ENCODE peak calls at places on chromosome 11, in five cellular contexts. One of them, this sample, is unnamed.

GRCh38 chr11:100932474-100933100 is 197.0 kb downstream of the PGR start:
- DNase-seq in RWPE1: peak
- DNase-seq in T-helper 2 cell: no peak
- DNase-seq in neuronal stem cell: no peak
- DNase-seq in nephron progenitor cell: no peak
- DNase-seq in this sample: no peak

GRCh38 chr11:104946907-104947306 is 21.5 kb downstream of the CASP4 start:
- DNase-seq in RWPE1: peak
- DNase-seq in nephron progenitor cell: no peak
- DNase-seq in T-helper 2 cell: no peak
- DNase-seq in neuronal stem cell: no peak
- DNase-seq in this sample: peak

GRCh38 chr11:134578807-134579708 is 167.0 kb upstream of the B3GAT1 start:
- DNase-seq in T-helper 2 cell: no peak
- DNase-seq in neuronal stem cell: no peak
- DNase-seq in RWPE1: no peak
- DNase-seq in nephron progenitor cell: no peak
- DNase-seq in this sample: no peak

GRCh38 chr11:35919244-35919643 is 24.6 kb upstream of the LDLRAD3 start:
- DNase-seq in RWPE1: no peak
- DNase-seq in neuronal stem cell: peak
- DNase-seq in nephron progenitor cell: no peak
- DNase-seq in T-helper 2 cell: no peak
- DNase-seq in this sample: no peak

GRCh38 chr11:95095858-95096587 is 6.4 kb downstream of the ENDOD1 start:
- DNase-seq in T-helper 2 cell: no peak
- DNase-seq in RWPE1: no peak
- DNase-seq in neuronal stem cell: no peak
- DNase-seq in nephron progenitor cell: no peak
- DNase-seq in this sample: no peak

GRCh38 chr11:27370374-27370773 is 7.4 kb upstream of the CCDC34 start:
- DNase-seq in RWPE1: no peak
- DNase-seq in T-helper 2 cell: no peak
- DNase-seq in nephron progenitor cell: no peak
- DNase-seq in neuronal stem cell: no peak
- DNase-seq in this sample: no peak

GRCh38 chr11:34732831-34733230 is 111.9 kb downstream of the EHF start:
- DNase-seq in RWPE1: no peak
- DNase-seq in T-helper 2 cell: no peak
- DNase-seq in nephron progenitor cell: no peak
- DNase-seq in neuronal stem cell: no peak
- DNase-seq in this sample: no peak

GRCh38 chr11:210122-210802 is 2.8 kb downstream of the RIC8A start:
- DNase-seq in T-helper 2 cell: no peak
- DNase-seq in nephron progenitor cell: no peak
- DNase-seq in RWPE1: peak
- DNase-seq in neuronal stem cell: no peak
- DNase-seq in this sample: no peak

GRCh38 chr11:92702037-92702436 is 267.4 kb upstream of the MTNR1B start:
- DNase-seq in RWPE1: no peak
- DNase-seq in neuronal stem cell: no peak
- DNase-seq in nephron progenitor cell: no peak
- DNase-seq in T-helper 2 cell: no peak
- DNase-seq in this sample: peak

GRCh38 chr11:86160546-86161149 is 83.9 kb upstream of the EED start:
- DNase-seq in nephron progenitor cell: no peak
- DNase-seq in RWPE1: peak
- DNase-seq in T-helper 2 cell: no peak
- DNase-seq in neuronal stem cell: no peak
- DNase-seq in this sample: peak

This sample was measured in keratinocyte.